ENCODE peak calls at places on chromosomes 4 and X, in nine cellular contexts. One of them, this sample, is unnamed.

GRCh38 chr4:1511441-1512041 is 105.3 kb upstream of the NKX1-1 start:
- DNase-seq in stimulated activated naive CD4-positive, alpha-beta T cell: peak; percentile 47
- DNase-seq in aorta: peak; percentile 58
- DNase-seq in stimulated activated CD8-positive, alpha-beta memory T cell treated with anti-CD3 and anti-CD28 coated beads, Interleukin-4, amount 100 ng/mL, for 48 hours: peak; percentile 31
- DNase-seq in HT-29: no peak
- DNase-seq in lung microvascular endothelial cell: peak; percentile 58
- DNase-seq in stomach: no peak
- DNase-seq in left cardiac atrium: peak; percentile 70
- DNase-seq in neural crest cell: no peak
- DNase-seq in this sample: no peak

GRCh38 chr4:109462802-109463201 is 29.2 kb downstream of the SEC24B start:
- DNase-seq in left cardiac atrium: no peak
- DNase-seq in HT-29: no peak
- DNase-seq in lung microvascular endothelial cell: no peak
- DNase-seq in stimulated activated naive CD4-positive, alpha-beta T cell: no peak
- DNase-seq in neural crest cell: no peak
- DNase-seq in stimulated activated CD8-positive, alpha-beta memory T cell treated with anti-CD3 and anti-CD28 coated beads, Interleukin-4, amount 100 ng/mL, for 48 hours: no peak
- DNase-seq in stomach: no peak
- DNase-seq in aorta: no peak
- DNase-seq in this sample: peak; percentile 5

GRCh38 chrX:10582945-10583344 is 37.4 kb downstream of the MID1 start:
- DNase-seq in left cardiac atrium: no peak
- DNase-seq in neural crest cell: no peak
- DNase-seq in aorta: no peak
- DNase-seq in stomach: no peak
- DNase-seq in lung microvascular endothelial cell: no peak
- DNase-seq in stimulated activated naive CD4-positive, alpha-beta T cell: no peak
- DNase-seq in stimulated activated CD8-positive, alpha-beta memory T cell treated with anti-CD3 and anti-CD28 coated beads, Interleukin-4, amount 100 ng/mL, for 48 hours: no peak
- DNase-seq in HT-29: no peak
- DNase-seq in this sample: no peak

GRCh38 chr4:95304898-95305297 is 243.9 kb downstream of the UNC5C start:
- DNase-seq in left cardiac atrium: no peak
- DNase-seq in neural crest cell: no peak
- DNase-seq in lung microvascular endothelial cell: no peak
- DNase-seq in stomach: no peak
- DNase-seq in stimulated activated CD8-positive, alpha-beta memory T cell treated with anti-CD3 and anti-CD28 coated beads, Interleukin-4, amount 100 ng/mL, for 48 hours: no peak
- DNase-seq in aorta: no peak
- DNase-seq in HT-29: no peak
- DNase-seq in stimulated activated naive CD4-positive, alpha-beta T cell: no peak
- DNase-seq in this sample: no peak

GRCh38 chr4:128502818-128503527 is 215.4 kb upstream of the PGRMC2 start:
- DNase-seq in lung microvascular endothelial cell: peak; percentile 86
- DNase-seq in left cardiac atrium: no peak
- DNase-seq in aorta: no peak
- DNase-seq in stimulated activated naive CD4-positive, alpha-beta T cell: no peak
- DNase-seq in stomach: no peak
- DNase-seq in neural crest cell: no peak
- DNase-seq in HT-29: no peak
- DNase-seq in stimulated activated CD8-positive, alpha-beta memory T cell treated with anti-CD3 and anti-CD28 coated beads, Interleukin-4, amount 100 ng/mL, for 48 hours: no peak
- DNase-seq in this sample: peak; percentile 16

GRCh38 chrX:21940356-21940829 is at the start of gene SMS:
- DNase-seq in left cardiac atrium: peak; percentile 84
- DNase-seq in neural crest cell: peak; percentile 54
- DNase-seq in stomach: peak; percentile 77
- DNase-seq in stimulated activated naive CD4-positive, alpha-beta T cell: peak; percentile 32
- DNase-seq in HT-29: peak; percentile 76
- DNase-seq in stimulated activated CD8-positive, alpha-beta memory T cell treated with anti-CD3 and anti-CD28 coated beads, Interleukin-4, amount 100 ng/mL, for 48 hours: peak; percentile 71
- DNase-seq in aorta: peak; percentile 86
- DNase-seq in lung microvascular endothelial cell: peak; percentile 65
- DNase-seq in this sample: peak; percentile 82

GRCh38 chrX:111483140-111483539 is 28.3 kb upstream of the SERTM2 start:
- DNase-seq in HT-29: no peak
- DNase-seq in left cardiac atrium: no peak
- DNase-seq in stimulated activated CD8-positive, alpha-beta memory T cell treated with anti-CD3 and anti-CD28 coated beads, Interleukin-4, amount 100 ng/mL, for 48 hours: no peak
- DNase-seq in neural crest cell: no peak
- DNase-seq in lung microvascular endothelial cell: no peak
- DNase-seq in stimulated activated naive CD4-positive, alpha-beta T cell: no peak
- DNase-seq in stomach: no peak
- DNase-seq in aorta: no peak
- DNase-seq in this sample: no peak

GRCh38 chr4:3311095-3311372 is 18.2 kb downstream of the RGS12 start:
- DNase-seq in stimulated activated CD8-positive, alpha-beta memory T cell treated with anti-CD3 and anti-CD28 coated beads, Interleukin-4, amount 100 ng/mL, for 48 hours: peak; percentile 12
- DNase-seq in stomach: peak; percentile 22
- DNase-seq in HT-29: no peak
- DNase-seq in neural crest cell: no peak
- DNase-seq in stimulated activated naive CD4-positive, alpha-beta T cell: no peak
- DNase-seq in lung microvascular endothelial cell: no peak
- DNase-seq in left cardiac atrium: no peak
- DNase-seq in aorta: peak; percentile 24
- DNase-seq in this sample: no peak

GRCh38 chr4:138887341-138887740 is 128.2 kb upstream of the NOCT start:
- DNase-seq in stomach: no peak
- DNase-seq in lung microvascular endothelial cell: no peak
- DNase-seq in neural crest cell: no peak
- DNase-seq in aorta: no peak
- DNase-seq in stimulated activated CD8-positive, alpha-beta memory T cell treated with anti-CD3 and anti-CD28 coated beads, Interleukin-4, amount 100 ng/mL, for 48 hours: no peak
- DNase-seq in HT-29: no peak
- DNase-seq in left cardiac atrium: no peak
- DNase-seq in stimulated activated naive CD4-positive, alpha-beta T cell: no peak
- DNase-seq in this sample: no peak

GRCh38 chrX:109697855-109698254 is 35.2 kb downstream of the ACSL4 start:
- DNase-seq in neural crest cell: no peak
- DNase-seq in stomach: no peak
- DNase-seq in aorta: no peak
- DNase-seq in lung microvascular endothelial cell: no peak
- DNase-seq in stimulated activated CD8-positive, alpha-beta memory T cell treated with anti-CD3 and anti-CD28 coated beads, Interleukin-4, amount 100 ng/mL, for 48 hours: no peak
- DNase-seq in left cardiac atrium: no peak
- DNase-seq in stimulated activated naive CD4-positive, alpha-beta T cell: no peak
- DNase-seq in HT-29: no peak
- DNase-seq in this sample: no peak

GRCh38 chr4:127622923-127623754 is 9.6 kb upstream of the INTU start:
- DNase-seq in lung microvascular endothelial cell: peak; percentile 33
- DNase-seq in stimulated activated naive CD4-positive, alpha-beta T cell: no peak
- DNase-seq in aorta: peak; percentile 57
- DNase-seq in stimulated activated CD8-positive, alpha-beta memory T cell treated with anti-CD3 and anti-CD28 coated beads, Interleukin-4, amount 100 ng/mL, for 48 hours: peak; percentile 23
- DNase-seq in left cardiac atrium: peak; percentile 35
- DNase-seq in HT-29: no peak
- DNase-seq in neural crest cell: peak; percentile 63
- DNase-seq in stomach: no peak
- DNase-seq in this sample: peak; percentile 11

GRCh38 chr4:99670409-99671073 is 12.9 kb upstream of the C4orf54 start:
- DNase-seq in stomach: no peak
- DNase-seq in HT-29: no peak
- DNase-seq in stimulated activated naive CD4-positive, alpha-beta T cell: no peak
- DNase-seq in lung microvascular endothelial cell: no peak
- DNase-seq in left cardiac atrium: no peak
- DNase-seq in neural crest cell: no peak
- DNase-seq in stimulated activated CD8-positive, alpha-beta memory T cell treated with anti-CD3 and anti-CD28 coated beads, Interleukin-4, amount 100 ng/mL, for 48 hours: no peak
- DNase-seq in aorta: no peak
- DNase-seq in this sample: no peak

GRCh38 chr4:46586566-46586965 is 196.6 kb upstream of the GABRA2 start:
- DNase-seq in stimulated activated CD8-positive, alpha-beta memory T cell treated with anti-CD3 and anti-CD28 coated beads, Interleukin-4, amount 100 ng/mL, for 48 hours: no peak
- DNase-seq in neural crest cell: no peak
- DNase-seq in aorta: no peak
- DNase-seq in lung microvascular endothelial cell: no peak
- DNase-seq in stimulated activated naive CD4-positive, alpha-beta T cell: no peak
- DNase-seq in left cardiac atrium: no peak
- DNase-seq in HT-29: no peak
- DNase-seq in stomach: no peak
- DNase-seq in this sample: no peak

GRCh38 chr4:41573458-41574129 is 35.6 kb downstream of the LIMCH1 start:
- DNase-seq in left cardiac atrium: no peak
- DNase-seq in lung microvascular endothelial cell: peak; percentile 10
- DNase-seq in stomach: no peak
- DNase-seq in stimulated activated naive CD4-positive, alpha-beta T cell: no peak
- DNase-seq in aorta: no peak
- DNase-seq in HT-29: no peak
- DNase-seq in neural crest cell: no peak
- DNase-seq in stimulated activated CD8-positive, alpha-beta memory T cell treated with anti-CD3 and anti-CD28 coated beads, Interleukin-4, amount 100 ng/mL, for 48 hours: no peak
- DNase-seq in this sample: no peak

This sample was measured in small intestine.